ENCODE peak calls at places on chromosome 4, in nine cellular contexts. K is lower leg skin; M is SJSA1; A is GM23248; J is tibial artery; W is CD8-positive, alpha-beta memory T cell; F is mammary epithelial cell; X is A549; I is NB4. D is an unnamed sample.
A peak's percentile ranks its signal among the peaks of the same experiment; 100 is the strongest.

GRCh38 chr4:37981844-37982720 is 21.9 kb downstream of the PTTG2 start:
- DNase-seq in F (no peak), I (no peak), W (no peak), X (no peak), A (peak; percentile 13), K (no peak), M (no peak), J (no peak), D (no peak)

GRCh38 chr4:76729460-76729859 is 168.5 kb downstream of the SOWAHB start:
- DNase-seq in F (no peak), W (no peak), M (no peak), K (no peak), J (no peak), I (no peak), X (no peak), A (no peak), D (no peak)

GRCh38 chr4:6532102-6532501 is 42.9 kb upstream of the MAN2B2 start:
- DNase-seq in X (no peak), F (no peak), W (no peak), I (no peak), K (no peak), J (no peak), A (no peak), M (no peak), D (no peak)

GRCh38 chr4:6002926-6003325 is 15.3 kb downstream of the C4orf50 start:
- DNase-seq in F (no peak), K (peak; percentile 63), M (no peak), W (no peak), J (peak; percentile 35), I (no peak), A (no peak), X (no peak), D (no peak)

GRCh38 chr4:166625018-166625637 is 609.2 kb downstream of the SPOCK3 start:
- DNase-seq in F (no peak), J (no peak), I (no peak), A (no peak), X (no peak), M (no peak), W (no peak), K (no peak), D (no peak)

GRCh38 chr4:3706565-3707422 is 59.4 kb upstream of the ADRA2C start:
- DNase-seq in F (no peak), W (no peak), I (no peak), J (peak; percentile 62), M (no peak), K (no peak), A (no peak), X (no peak), D (peak; percentile 40)

GRCh38 chr4:85720736-85721135 is 245.8 kb downstream of the ARHGAP24 start:
- DNase-seq in I (no peak), X (peak; percentile 79), A (peak; percentile 62), M (no peak), J (no peak), K (no peak), W (no peak), F (peak; percentile 58), D (no peak)

GRCh38 chr4:23945521-23946017 is 55.7 kb upstream of the PPARGC1A start:
- DNase-seq in F (peak; percentile 81), M (peak; percentile 50), K (peak; percentile 92), A (peak; percentile 90), I (peak; percentile 95), J (no peak), X (no peak), W (no peak), D (no peak)

GRCh38 chr4:78556655-78557054 is 5.1 kb downstream of the ANXA3 start:
- DNase-seq in F (peak; percentile 55), A (no peak), M (no peak), K (no peak), I (no peak), X (no peak), J (no peak), W (no peak), D (no peak)

GRCh38 chr4:78552398-78553396 is 1.1 kb downstream of the ANXA3 start:
- DNase-seq in A (no peak), I (peak; percentile 30), M (peak; percentile 55), F (peak; percentile 85), J (no peak), W (no peak), X (peak; percentile 72), K (no peak), D (no peak)

GRCh38 chr4:78557841-78558240 is 6.3 kb downstream of the ANXA3 start:
- DNase-seq in X (no peak), A (no peak), K (no peak), W (no peak), I (no peak), F (no peak), J (no peak), M (no peak), D (no peak)

GRCh38 chr4:78551420-78552351 is at the start of gene ANXA3:
- DNase-seq in A (peak; percentile 44), W (no peak), X (no peak), K (peak; percentile 88), F (peak; percentile 70), I (peak; percentile 30), J (no peak), M (peak; percentile 54), D (peak; percentile 81)

GRCh38 chr4:78553526-78554060 is 2.0 kb downstream of the ANXA3 start:
- DNase-seq in K (no peak), F (no peak), M (no peak), X (no peak), I (no peak), J (no peak), W (no peak), A (no peak), D (no peak)
- H3K4me3 ChIP-seq in K (no peak overlapping the region), F (peak overlapping the region; percentile 76), M (no peak overlapping the region), X (peak overlapping the region; percentile 69), I (no peak overlapping the region), J (no peak overlapping the region), W (no peak overlapping the region), A (no peak overlapping the region), D (no peak overlapping the region)

DNA sequence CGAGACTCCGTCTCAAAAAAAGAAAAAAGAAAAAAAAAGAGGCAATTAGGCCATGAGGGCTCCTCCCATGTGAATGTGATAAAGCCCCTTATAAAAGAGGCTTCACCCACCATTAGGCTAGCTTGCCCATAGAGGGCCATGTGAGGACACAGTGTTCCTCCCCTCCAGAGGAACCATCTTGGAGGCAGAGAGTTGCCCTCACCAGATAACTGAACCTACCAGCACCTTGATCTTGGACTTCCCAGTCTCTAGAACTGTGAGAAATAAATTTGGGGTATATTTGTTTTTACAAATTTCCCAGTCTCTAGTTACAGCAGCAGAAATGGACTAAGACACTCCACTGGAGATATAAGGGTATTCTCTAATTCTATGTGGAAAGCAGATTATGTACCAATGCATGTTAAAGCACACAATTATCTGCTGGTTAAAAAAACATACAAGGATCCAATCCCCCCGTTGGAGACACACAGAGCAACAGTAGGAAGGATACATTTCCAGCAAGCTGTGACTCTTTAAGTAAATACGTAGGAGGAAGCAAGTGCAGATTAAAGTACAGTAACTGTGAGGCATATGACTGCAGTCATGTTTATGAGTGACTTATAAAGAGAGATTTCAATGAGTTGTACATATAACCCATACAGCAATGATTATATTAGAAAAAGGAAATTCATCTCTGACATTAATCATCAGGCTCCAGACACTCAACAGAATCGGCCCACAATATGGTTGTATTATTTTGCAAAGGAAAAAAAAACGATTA is 21.4 kb downstream of the SH3RF1 start:
- DNase-seq in K (no peak), M (no peak), F (no peak), A (peak; percentile 68), W (no peak), I (no peak), J (no peak), X (peak; percentile 88), D (no peak)
- H3K4me3 ChIP-seq in K (no peak overlapping the region), M (no peak overlapping the region), F (no peak overlapping the region), A (no peak overlapping the region), W (no peak overlapping the region), I (no peak overlapping the region), J (no peak overlapping the region), X (peak overlapping the region; percentile 26), D (no peak overlapping the region)

GRCh38 chr4:41614519-41614918 is 76.6 kb downstream of the LIMCH1 start:
- DNase-seq in K (no peak), M (no peak), J (no peak), W (no peak), A (no peak), I (no peak), X (no peak), F (no peak), D (no peak)

GRCh38 chr4:41613362-41613761 is 75.4 kb downstream of the LIMCH1 start:
- DNase-seq in A (peak; percentile 40), X (no peak), I (no peak), K (no peak), F (no peak), J (no peak), W (no peak), M (no peak), D (no peak)

GRCh38 chr4:41611124-41611838 is 73.3 kb downstream of the LIMCH1 start:
- DNase-seq in K (no peak), X (no peak), I (no peak), F (no peak), J (no peak), A (no peak), M (no peak), W (no peak), D (no peak)

GRCh38 chr4:41611881-41612871 is 74.2 kb downstream of the LIMCH1 start:
- DNase-seq in F (peak; percentile 59), I (no peak), M (peak; percentile 59), K (no peak), J (no peak), X (peak; percentile 17), A (peak; percentile 60), W (no peak), D (peak; percentile 89)

DNA sequence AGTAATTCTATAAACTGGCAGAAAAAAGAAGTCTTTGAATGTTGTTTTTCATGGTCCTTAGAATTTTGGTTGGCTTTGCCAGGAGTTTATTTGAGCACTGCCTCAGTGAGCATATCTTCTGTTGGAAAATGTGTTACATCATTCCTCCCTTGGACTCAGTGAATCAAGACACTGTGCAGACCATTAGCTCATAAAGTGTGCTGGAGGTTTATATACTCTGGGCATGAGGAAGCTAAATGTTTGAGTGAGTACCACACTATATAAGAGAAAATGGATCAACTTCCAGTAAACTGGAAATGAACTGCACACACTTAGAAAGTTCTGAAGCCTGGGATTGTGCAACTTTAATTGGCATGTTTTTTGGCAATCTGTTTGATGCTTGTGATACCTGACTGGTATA is 75.8 kb downstream of the LIMCH1 start:
- DNase-seq in M (no peak), X (no peak), I (no peak), J (no peak), K (no peak), F (no peak), A (peak; percentile 27), W (no peak), D (no peak)
- H3K4me3 ChIP-seq in M (peak overlapping the region; percentile 22), X (no peak overlapping the region), I (no peak overlapping the region), J (peak overlapping the region; percentile 23), K (no peak overlapping the region), F (no peak overlapping the region), A (peak overlapping the region; percentile 53), W (no peak overlapping the region), D (no peak overlapping the region)

GRCh38 chr4:174531486-174531885 is 9.2 kb upstream of the HPGD start:
- DNase-seq in X (no peak), A (no peak), K (no peak), J (no peak), W (no peak), M (no peak), F (no peak), I (no peak), D (no peak)

GRCh38 chr4:174526731-174527130 is 4.4 kb upstream of the HPGD start:
- DNase-seq in F (no peak), X (no peak), W (no peak), J (no peak), A (no peak), K (no peak), I (no peak), M (no peak), D (no peak)

GRCh38 chr4:174532479-174532878 is 10.2 kb upstream of the HPGD start:
- DNase-seq in J (no peak), A (no peak), X (no peak), M (no peak), F (no peak), W (no peak), K (no peak), I (no peak), D (no peak)

GRCh38 chr4:174524242-174524641 is 2.0 kb upstream of the HPGD start:
- DNase-seq in A (no peak), J (no peak), F (no peak), I (no peak), W (no peak), X (no peak), M (no peak), K (no peak), D (no peak)

DNA sequence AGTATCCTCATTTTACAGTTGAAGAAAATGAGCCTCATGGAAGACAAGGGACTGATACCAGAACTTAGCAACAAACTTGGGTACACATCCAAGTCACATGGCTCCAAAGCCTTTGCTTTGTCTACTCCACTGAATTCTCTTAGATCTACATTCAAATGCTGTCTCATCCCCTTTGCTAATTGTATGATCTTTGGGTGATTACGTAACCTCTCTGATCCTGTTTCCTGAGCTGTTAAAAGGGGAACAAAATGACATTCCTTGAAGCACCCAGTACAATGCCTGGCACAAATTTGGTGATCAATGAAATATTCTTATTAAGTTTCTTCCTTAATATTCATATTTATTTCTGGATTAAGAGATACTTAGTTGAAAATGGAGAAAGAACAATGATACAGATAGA is 5.9 kb upstream of the HPGD start:
- DNase-seq in X (no peak), I (peak; percentile 8), W (no peak), J (no peak), K (no peak), A (no peak), M (no peak), F (no peak), D (no peak)
- H3K4me3 ChIP-seq in X (no peak overlapping the region), I (no peak overlapping the region), W (no peak overlapping the region), J (no peak overlapping the region), K (no peak overlapping the region), A (no peak overlapping the region), M (no peak overlapping the region), F (no peak overlapping the region), D (no peak overlapping the region)